ENCODE peak calls at places on chromosomes 1 and 21, in nine cellular contexts. One of them, this sample, is unnamed.
A peak's percentile ranks its signal among the peaks of the same experiment; 100 is the strongest.

GRCh38 chr1:235562589-235562988 is 58.3 kb upstream of the B3GALNT2 start:
- DNase-seq in sigmoid colon: no peak
- DNase-seq in activated gamma-delta T cell treated with anti-CD3 and anti-CD28 coated beads, Interleukin-2, amount 50 U/mL, for 16 hours: no peak
- DNase-seq in activated T-helper 1 cell treated with anti-CD3 and anti-CD28 coated beads, Interleukin-12 subunit alpha, Interleukin-12 subunit beta, Interleukin-2, Interleukin-4 antibody, amounts not matched to agents 30 ng/mL and 10 ng/mL and 1 ng/mL, durations not matched to agents 14 hours and 24 hours and 36 hours: no peak
- DNase-seq in CD4-positive, alpha-beta T cell: no peak
- DNase-seq in HEK293T: no peak
- DNase-seq in epithelial cell of esophagus: no peak
- DNase-seq in left lobe of liver: no peak
- DNase-seq in mammary epithelial cell: no peak
- DNase-seq in this sample: no peak

GRCh38 chr1:3841491-3841890 is 15.5 kb downstream of the CEP104 start:
- DNase-seq in sigmoid colon: no peak
- DNase-seq in epithelial cell of esophagus: no peak
- DNase-seq in activated T-helper 1 cell treated with anti-CD3 and anti-CD28 coated beads, Interleukin-12 subunit alpha, Interleukin-12 subunit beta, Interleukin-2, Interleukin-4 antibody, amounts not matched to agents 30 ng/mL and 10 ng/mL and 1 ng/mL, durations not matched to agents 14 hours and 24 hours and 36 hours: no peak
- DNase-seq in mammary epithelial cell: no peak
- DNase-seq in CD4-positive, alpha-beta T cell: no peak
- DNase-seq in left lobe of liver: no peak
- DNase-seq in HEK293T: no peak
- DNase-seq in activated gamma-delta T cell treated with anti-CD3 and anti-CD28 coated beads, Interleukin-2, amount 50 U/mL, for 16 hours: no peak
- DNase-seq in this sample: no peak

GRCh38 chr1:235017719-235018118 is 110.9 kb downstream of the TOMM20 start:
- DNase-seq in activated gamma-delta T cell treated with anti-CD3 and anti-CD28 coated beads, Interleukin-2, amount 50 U/mL, for 16 hours: no peak
- DNase-seq in HEK293T: no peak
- DNase-seq in left lobe of liver: no peak
- DNase-seq in epithelial cell of esophagus: peak; percentile 57
- DNase-seq in sigmoid colon: peak; percentile 27
- DNase-seq in mammary epithelial cell: peak; percentile 42
- DNase-seq in CD4-positive, alpha-beta T cell: no peak
- DNase-seq in activated T-helper 1 cell treated with anti-CD3 and anti-CD28 coated beads, Interleukin-12 subunit alpha, Interleukin-12 subunit beta, Interleukin-2, Interleukin-4 antibody, amounts not matched to agents 30 ng/mL and 10 ng/mL and 1 ng/mL, durations not matched to agents 14 hours and 24 hours and 36 hours: no peak
- DNase-seq in this sample: no peak

GRCh38 chr1:175818929-175819328 is 75.5 kb upstream of the TNR start:
- DNase-seq in CD4-positive, alpha-beta T cell: no peak
- DNase-seq in mammary epithelial cell: no peak
- DNase-seq in sigmoid colon: no peak
- DNase-seq in activated gamma-delta T cell treated with anti-CD3 and anti-CD28 coated beads, Interleukin-2, amount 50 U/mL, for 16 hours: no peak
- DNase-seq in HEK293T: no peak
- DNase-seq in epithelial cell of esophagus: no peak
- DNase-seq in left lobe of liver: no peak
- DNase-seq in activated T-helper 1 cell treated with anti-CD3 and anti-CD28 coated beads, Interleukin-12 subunit alpha, Interleukin-12 subunit beta, Interleukin-2, Interleukin-4 antibody, amounts not matched to agents 30 ng/mL and 10 ng/mL and 1 ng/mL, durations not matched to agents 14 hours and 24 hours and 36 hours: no peak
- DNase-seq in this sample: no peak

GRCh38 chr1:231376875-231377549 is 38.9 kb downstream of the SPRTN start:
- DNase-seq in left lobe of liver: no peak
- DNase-seq in HEK293T: no peak
- DNase-seq in activated gamma-delta T cell treated with anti-CD3 and anti-CD28 coated beads, Interleukin-2, amount 50 U/mL, for 16 hours: no peak
- DNase-seq in sigmoid colon: no peak
- DNase-seq in epithelial cell of esophagus: no peak
- DNase-seq in activated T-helper 1 cell treated with anti-CD3 and anti-CD28 coated beads, Interleukin-12 subunit alpha, Interleukin-12 subunit beta, Interleukin-2, Interleukin-4 antibody, amounts not matched to agents 30 ng/mL and 10 ng/mL and 1 ng/mL, durations not matched to agents 14 hours and 24 hours and 36 hours: peak; percentile 13
- DNase-seq in CD4-positive, alpha-beta T cell: no peak
- DNase-seq in mammary epithelial cell: no peak
- DNase-seq in this sample: no peak

GRCh38 chr1:19308509-19308907 is 3.4 kb downstream of the AKR7A2 start:
- DNase-seq in left lobe of liver: no peak
- DNase-seq in mammary epithelial cell: no peak
- DNase-seq in activated gamma-delta T cell treated with anti-CD3 and anti-CD28 coated beads, Interleukin-2, amount 50 U/mL, for 16 hours: no peak
- DNase-seq in HEK293T: no peak
- DNase-seq in activated T-helper 1 cell treated with anti-CD3 and anti-CD28 coated beads, Interleukin-12 subunit alpha, Interleukin-12 subunit beta, Interleukin-2, Interleukin-4 antibody, amounts not matched to agents 30 ng/mL and 10 ng/mL and 1 ng/mL, durations not matched to agents 14 hours and 24 hours and 36 hours: no peak
- DNase-seq in sigmoid colon: no peak
- DNase-seq in CD4-positive, alpha-beta T cell: no peak
- DNase-seq in epithelial cell of esophagus: no peak
- DNase-seq in this sample: no peak

GRCh38 chr1:42240964-42241755 is 76.6 kb upstream of the GUCA2A start:
- DNase-seq in CD4-positive, alpha-beta T cell: no peak
- DNase-seq in left lobe of liver: no peak
- DNase-seq in HEK293T: no peak
- DNase-seq in epithelial cell of esophagus: no peak
- DNase-seq in activated T-helper 1 cell treated with anti-CD3 and anti-CD28 coated beads, Interleukin-12 subunit alpha, Interleukin-12 subunit beta, Interleukin-2, Interleukin-4 antibody, amounts not matched to agents 30 ng/mL and 10 ng/mL and 1 ng/mL, durations not matched to agents 14 hours and 24 hours and 36 hours: no peak
- DNase-seq in activated gamma-delta T cell treated with anti-CD3 and anti-CD28 coated beads, Interleukin-2, amount 50 U/mL, for 16 hours: no peak
- DNase-seq in mammary epithelial cell: peak; percentile 41
- DNase-seq in sigmoid colon: no peak
- DNase-seq in this sample: no peak

GRCh38 chr21:31201548-31201947 is 142.5 kb downstream of the TIAM1 start:
- DNase-seq in mammary epithelial cell: no peak
- DNase-seq in epithelial cell of esophagus: no peak
- DNase-seq in sigmoid colon: peak; percentile 83
- DNase-seq in HEK293T: no peak
- DNase-seq in CD4-positive, alpha-beta T cell: no peak
- DNase-seq in left lobe of liver: no peak
- DNase-seq in activated T-helper 1 cell treated with anti-CD3 and anti-CD28 coated beads, Interleukin-12 subunit alpha, Interleukin-12 subunit beta, Interleukin-2, Interleukin-4 antibody, amounts not matched to agents 30 ng/mL and 10 ng/mL and 1 ng/mL, durations not matched to agents 14 hours and 24 hours and 36 hours: no peak
- DNase-seq in activated gamma-delta T cell treated with anti-CD3 and anti-CD28 coated beads, Interleukin-2, amount 50 U/mL, for 16 hours: no peak
- DNase-seq in this sample: no peak

GRCh38 chr1:115717541-115717940 is 51.0 kb downstream of the CASQ2 start:
- DNase-seq in activated T-helper 1 cell treated with anti-CD3 and anti-CD28 coated beads, Interleukin-12 subunit alpha, Interleukin-12 subunit beta, Interleukin-2, Interleukin-4 antibody, amounts not matched to agents 30 ng/mL and 10 ng/mL and 1 ng/mL, durations not matched to agents 14 hours and 24 hours and 36 hours: no peak
- DNase-seq in HEK293T: peak; percentile 37
- DNase-seq in activated gamma-delta T cell treated with anti-CD3 and anti-CD28 coated beads, Interleukin-2, amount 50 U/mL, for 16 hours: no peak
- DNase-seq in sigmoid colon: peak; percentile 71
- DNase-seq in CD4-positive, alpha-beta T cell: no peak
- DNase-seq in mammary epithelial cell: peak; percentile 30
- DNase-seq in epithelial cell of esophagus: peak; percentile 57
- DNase-seq in left lobe of liver: no peak
- DNase-seq in this sample: no peak

GRCh38 chr1:95340056-95340455 is 106.0 kb downstream of the RWDD3 start:
- DNase-seq in sigmoid colon: no peak
- DNase-seq in activated T-helper 1 cell treated with anti-CD3 and anti-CD28 coated beads, Interleukin-12 subunit alpha, Interleukin-12 subunit beta, Interleukin-2, Interleukin-4 antibody, amounts not matched to agents 30 ng/mL and 10 ng/mL and 1 ng/mL, durations not matched to agents 14 hours and 24 hours and 36 hours: no peak
- DNase-seq in activated gamma-delta T cell treated with anti-CD3 and anti-CD28 coated beads, Interleukin-2, amount 50 U/mL, for 16 hours: no peak
- DNase-seq in epithelial cell of esophagus: no peak
- DNase-seq in HEK293T: no peak
- DNase-seq in CD4-positive, alpha-beta T cell: no peak
- DNase-seq in left lobe of liver: no peak
- DNase-seq in mammary epithelial cell: no peak
- DNase-seq in this sample: no peak

GRCh38 chr1:117959364-117959763 is 29.8 kb downstream of the WDR3 start:
- DNase-seq in mammary epithelial cell: no peak
- DNase-seq in activated T-helper 1 cell treated with anti-CD3 and anti-CD28 coated beads, Interleukin-12 subunit alpha, Interleukin-12 subunit beta, Interleukin-2, Interleukin-4 antibody, amounts not matched to agents 30 ng/mL and 10 ng/mL and 1 ng/mL, durations not matched to agents 14 hours and 24 hours and 36 hours: no peak
- DNase-seq in sigmoid colon: no peak
- DNase-seq in epithelial cell of esophagus: no peak
- DNase-seq in left lobe of liver: no peak
- DNase-seq in CD4-positive, alpha-beta T cell: no peak
- DNase-seq in activated gamma-delta T cell treated with anti-CD3 and anti-CD28 coated beads, Interleukin-2, amount 50 U/mL, for 16 hours: no peak
- DNase-seq in HEK293T: no peak
- DNase-seq in this sample: no peak

GRCh38 chr1:109027841-109028240 is 14.1 kb downstream of the WDR47 start:
- DNase-seq in activated gamma-delta T cell treated with anti-CD3 and anti-CD28 coated beads, Interleukin-2, amount 50 U/mL, for 16 hours: no peak
- DNase-seq in activated T-helper 1 cell treated with anti-CD3 and anti-CD28 coated beads, Interleukin-12 subunit alpha, Interleukin-12 subunit beta, Interleukin-2, Interleukin-4 antibody, amounts not matched to agents 30 ng/mL and 10 ng/mL and 1 ng/mL, durations not matched to agents 14 hours and 24 hours and 36 hours: no peak
- DNase-seq in mammary epithelial cell: no peak
- DNase-seq in sigmoid colon: no peak
- DNase-seq in CD4-positive, alpha-beta T cell: no peak
- DNase-seq in left lobe of liver: no peak
- DNase-seq in epithelial cell of esophagus: no peak
- DNase-seq in HEK293T: no peak
- DNase-seq in this sample: no peak

GRCh38 chr1:106232128-106232527 is 824.3 kb upstream of the PRMT6 start:
- DNase-seq in mammary epithelial cell: no peak
- DNase-seq in epithelial cell of esophagus: peak; percentile 68
- DNase-seq in HEK293T: no peak
- DNase-seq in sigmoid colon: no peak
- DNase-seq in activated T-helper 1 cell treated with anti-CD3 and anti-CD28 coated beads, Interleukin-12 subunit alpha, Interleukin-12 subunit beta, Interleukin-2, Interleukin-4 antibody, amounts not matched to agents 30 ng/mL and 10 ng/mL and 1 ng/mL, durations not matched to agents 14 hours and 24 hours and 36 hours: no peak
- DNase-seq in left lobe of liver: no peak
- DNase-seq in CD4-positive, alpha-beta T cell: no peak
- DNase-seq in activated gamma-delta T cell treated with anti-CD3 and anti-CD28 coated beads, Interleukin-2, amount 50 U/mL, for 16 hours: no peak
- DNase-seq in this sample: peak; percentile 8

GRCh38 chr1:230087034-230087721 is 20.1 kb downstream of the GALNT2 start:
- DNase-seq in epithelial cell of esophagus: peak; percentile 84
- DNase-seq in activated gamma-delta T cell treated with anti-CD3 and anti-CD28 coated beads, Interleukin-2, amount 50 U/mL, for 16 hours: no peak
- DNase-seq in activated T-helper 1 cell treated with anti-CD3 and anti-CD28 coated beads, Interleukin-12 subunit alpha, Interleukin-12 subunit beta, Interleukin-2, Interleukin-4 antibody, amounts not matched to agents 30 ng/mL and 10 ng/mL and 1 ng/mL, durations not matched to agents 14 hours and 24 hours and 36 hours: no peak
- DNase-seq in mammary epithelial cell: peak; percentile 83
- DNase-seq in HEK293T: no peak
- DNase-seq in sigmoid colon: no peak
- DNase-seq in left lobe of liver: no peak
- DNase-seq in CD4-positive, alpha-beta T cell: no peak
- DNase-seq in this sample: peak; percentile 86

GRCh38 chr1:56516539-56517252 is 62.7 kb downstream of the PLPP3 start:
- DNase-seq in activated T-helper 1 cell treated with anti-CD3 and anti-CD28 coated beads, Interleukin-12 subunit alpha, Interleukin-12 subunit beta, Interleukin-2, Interleukin-4 antibody, amounts not matched to agents 30 ng/mL and 10 ng/mL and 1 ng/mL, durations not matched to agents 14 hours and 24 hours and 36 hours: no peak
- DNase-seq in sigmoid colon: no peak
- DNase-seq in HEK293T: no peak
- DNase-seq in epithelial cell of esophagus: peak; percentile 96
- DNase-seq in mammary epithelial cell: peak; percentile 92
- DNase-seq in CD4-positive, alpha-beta T cell: no peak
- DNase-seq in activated gamma-delta T cell treated with anti-CD3 and anti-CD28 coated beads, Interleukin-2, amount 50 U/mL, for 16 hours: no peak
- DNase-seq in left lobe of liver: no peak
- DNase-seq in this sample: peak; percentile 80

GRCh38 chr1:86259390-86259789 is 102.8 kb upstream of the COL24A1 start:
- DNase-seq in activated gamma-delta T cell treated with anti-CD3 and anti-CD28 coated beads, Interleukin-2, amount 50 U/mL, for 16 hours: no peak
- DNase-seq in mammary epithelial cell: no peak
- DNase-seq in CD4-positive, alpha-beta T cell: no peak
- DNase-seq in activated T-helper 1 cell treated with anti-CD3 and anti-CD28 coated beads, Interleukin-12 subunit alpha, Interleukin-12 subunit beta, Interleukin-2, Interleukin-4 antibody, amounts not matched to agents 30 ng/mL and 10 ng/mL and 1 ng/mL, durations not matched to agents 14 hours and 24 hours and 36 hours: no peak
- DNase-seq in HEK293T: no peak
- DNase-seq in left lobe of liver: no peak
- DNase-seq in epithelial cell of esophagus: peak; percentile 16
- DNase-seq in sigmoid colon: no peak
- DNase-seq in this sample: peak; percentile 11

GRCh38 chr1:185846672-185847440 is 112.7 kb downstream of the HMCN1 start:
- DNase-seq in HEK293T: no peak
- DNase-seq in activated T-helper 1 cell treated with anti-CD3 and anti-CD28 coated beads, Interleukin-12 subunit alpha, Interleukin-12 subunit beta, Interleukin-2, Interleukin-4 antibody, amounts not matched to agents 30 ng/mL and 10 ng/mL and 1 ng/mL, durations not matched to agents 14 hours and 24 hours and 36 hours: no peak
- DNase-seq in mammary epithelial cell: peak; percentile 48
- DNase-seq in sigmoid colon: no peak
- DNase-seq in left lobe of liver: no peak
- DNase-seq in CD4-positive, alpha-beta T cell: no peak
- DNase-seq in activated gamma-delta T cell treated with anti-CD3 and anti-CD28 coated beads, Interleukin-2, amount 50 U/mL, for 16 hours: no peak
- DNase-seq in epithelial cell of esophagus: no peak
- DNase-seq in this sample: no peak

GRCh38 chr1:12600880-12601633 is 17.0 kb downstream of the DHRS3 start:
- DNase-seq in HEK293T: peak; percentile 68
- DNase-seq in epithelial cell of esophagus: peak; percentile 52
- DNase-seq in mammary epithelial cell: no peak
- DNase-seq in left lobe of liver: no peak
- DNase-seq in sigmoid colon: no peak
- DNase-seq in activated gamma-delta T cell treated with anti-CD3 and anti-CD28 coated beads, Interleukin-2, amount 50 U/mL, for 16 hours: peak; percentile 26
- DNase-seq in CD4-positive, alpha-beta T cell: peak; percentile 58
- DNase-seq in activated T-helper 1 cell treated with anti-CD3 and anti-CD28 coated beads, Interleukin-12 subunit alpha, Interleukin-12 subunit beta, Interleukin-2, Interleukin-4 antibody, amounts not matched to agents 30 ng/mL and 10 ng/mL and 1 ng/mL, durations not matched to agents 14 hours and 24 hours and 36 hours: peak; percentile 12
- DNase-seq in this sample: no peak

GRCh38 chr1:41340655-41341364 is 20.4 kb upstream of the FOXO6 start:
- DNase-seq in activated T-helper 1 cell treated with anti-CD3 and anti-CD28 coated beads, Interleukin-12 subunit alpha, Interleukin-12 subunit beta, Interleukin-2, Interleukin-4 antibody, amounts not matched to agents 30 ng/mL and 10 ng/mL and 1 ng/mL, durations not matched to agents 14 hours and 24 hours and 36 hours: no peak
- DNase-seq in mammary epithelial cell: no peak
- DNase-seq in sigmoid colon: no peak
- DNase-seq in epithelial cell of esophagus: no peak
- DNase-seq in left lobe of liver: no peak
- DNase-seq in HEK293T: no peak
- DNase-seq in CD4-positive, alpha-beta T cell: no peak
- DNase-seq in activated gamma-delta T cell treated with anti-CD3 and anti-CD28 coated beads, Interleukin-2, amount 50 U/mL, for 16 hours: no peak
- DNase-seq in this sample: no peak

GRCh38 chr1:228405979-228406265 is 713 bp downstream of the TRIM11 start:
- DNase-seq in activated T-helper 1 cell treated with anti-CD3 and anti-CD28 coated beads, Interleukin-12 subunit alpha, Interleukin-12 subunit beta, Interleukin-2, Interleukin-4 antibody, amounts not matched to agents 30 ng/mL and 10 ng/mL and 1 ng/mL, durations not matched to agents 14 hours and 24 hours and 36 hours: no peak
- DNase-seq in epithelial cell of esophagus: no peak
- DNase-seq in HEK293T: no peak
- DNase-seq in left lobe of liver: no peak
- DNase-seq in CD4-positive, alpha-beta T cell: no peak
- DNase-seq in mammary epithelial cell: no peak
- DNase-seq in sigmoid colon: no peak
- DNase-seq in activated gamma-delta T cell treated with anti-CD3 and anti-CD28 coated beads, Interleukin-2, amount 50 U/mL, for 16 hours: no peak
- DNase-seq in this sample: no peak

GRCh38 chr1:181396171-181396670 is 87.1 kb upstream of the CACNA1E start:
- DNase-seq in left lobe of liver: no peak
- DNase-seq in HEK293T: no peak
- DNase-seq in epithelial cell of esophagus: no peak
- DNase-seq in mammary epithelial cell: no peak
- DNase-seq in sigmoid colon: no peak
- DNase-seq in CD4-positive, alpha-beta T cell: peak; percentile 53
- DNase-seq in activated gamma-delta T cell treated with anti-CD3 and anti-CD28 coated beads, Interleukin-2, amount 50 U/mL, for 16 hours: no peak
- DNase-seq in activated T-helper 1 cell treated with anti-CD3 and anti-CD28 coated beads, Interleukin-12 subunit alpha, Interleukin-12 subunit beta, Interleukin-2, Interleukin-4 antibody, amounts not matched to agents 30 ng/mL and 10 ng/mL and 1 ng/mL, durations not matched to agents 14 hours and 24 hours and 36 hours: peak; percentile 41
- DNase-seq in this sample: no peak

GRCh38 chr21:38958940-38959685 is 153.4 kb downstream of the ETS2 start:
- DNase-seq in activated gamma-delta T cell treated with anti-CD3 and anti-CD28 coated beads, Interleukin-2, amount 50 U/mL, for 16 hours: no peak
- DNase-seq in mammary epithelial cell: peak; percentile 78
- DNase-seq in activated T-helper 1 cell treated with anti-CD3 and anti-CD28 coated beads, Interleukin-12 subunit alpha, Interleukin-12 subunit beta, Interleukin-2, Interleukin-4 antibody, amounts not matched to agents 30 ng/mL and 10 ng/mL and 1 ng/mL, durations not matched to agents 14 hours and 24 hours and 36 hours: no peak
- DNase-seq in epithelial cell of esophagus: peak; percentile 72
- DNase-seq in HEK293T: no peak
- DNase-seq in sigmoid colon: peak; percentile 83
- DNase-seq in left lobe of liver: peak; percentile 71
- DNase-seq in CD4-positive, alpha-beta T cell: no peak
- DNase-seq in this sample: peak; percentile 63

GRCh38 chr1:203556047-203556851 is 62.3 kb downstream of the OPTC start:
- DNase-seq in CD4-positive, alpha-beta T cell: no peak
- DNase-seq in epithelial cell of esophagus: no peak
- DNase-seq in sigmoid colon: peak; percentile 91
- DNase-seq in HEK293T: no peak
- DNase-seq in activated T-helper 1 cell treated with anti-CD3 and anti-CD28 coated beads, Interleukin-12 subunit alpha, Interleukin-12 subunit beta, Interleukin-2, Interleukin-4 antibody, amounts not matched to agents 30 ng/mL and 10 ng/mL and 1 ng/mL, durations not matched to agents 14 hours and 24 hours and 36 hours: no peak
- DNase-seq in mammary epithelial cell: no peak
- DNase-seq in activated gamma-delta T cell treated with anti-CD3 and anti-CD28 coated beads, Interleukin-2, amount 50 U/mL, for 16 hours: no peak
- DNase-seq in left lobe of liver: no peak
- DNase-seq in this sample: no peak

This sample was measured in foreskin keratinocyte.